ENCODE peak calls at places on chromosome 6, in eight cellular contexts. O, A, K, D, N, T, U and Z are unnamed samples. For H3K36me3, the result is how much of the 10 kb centered on the place peaks cover.

GRCh38 chr6:99241905-99242534 is 107.5 kb downstream of the FAXC start:
- DNase-seq in T (peak), A (no peak), D (no peak), O (peak), N (no peak), U (peak), K (no peak), Z (peak)

GRCh38 chr6:81465859-81466258 is 286.6 kb downstream of the TENT5A start:
- DNase-seq in U (peak), K (no peak), D (no peak), A (no peak), N (no peak), T (peak), O (peak), Z (no peak)

GRCh38 chr6:79453558-79454042 is 83.6 kb downstream of the LCA5 start:
- DNase-seq in T (peak), O (no peak), D (no peak), U (no peak), N (no peak), A (no peak), K (no peak), Z (no peak)

GRCh38 chr6:76861403-76861802 is 601.9 kb downstream of the HTR1B start:
- DNase-seq in A (no peak), O (peak), U (no peak), K (no peak), N (no peak), D (no peak), T (no peak), Z (peak)

GRCh38 chr6:53151676-53152075 is 3.0 kb upstream of the GCM1 start:
- DNase-seq in D (no peak), A (no peak), U (no peak), N (no peak), K (no peak), T (no peak), O (peak), Z (peak)

GRCh38 chr6:11096109-11096508 is 2.5 kb downstream of the SMIM13 start:
- DNase-seq in D (no peak), U (peak), O (peak), A (no peak), N (no peak), T (peak), K (no peak), Z (no peak)

GRCh38 chr6:107667790-107668189 is 156.3 kb downstream of the SCML4 start:
- DNase-seq in D (no peak), K (no peak), U (no peak), A (no peak), N (no peak), O (no peak), T (no peak), Z (peak)

GRCh38 chr6:77339926-77340325 is 123.4 kb downstream of the HTR1B start:
- DNase-seq in K (no peak), D (no peak), O (no peak), A (no peak), N (no peak), T (no peak), U (no peak), Z (no peak)

GRCh38 chr6:82735790-82736189 is 329.9 kb downstream of the UBE3D start:
- DNase-seq in U (no peak), D (no peak), K (no peak), O (no peak), N (no peak), T (no peak), A (no peak), Z (no peak)

GRCh38 chr6:3457710-3458605 is 1.1 kb upstream of the SLC22A23 start:
- DNase-seq in O (peak), T (peak), A (peak), U (no peak), D (peak), N (peak), K (peak), Z (no peak)
- H3K27ac ChIP-seq in O (no peak), T (no peak), A (peak), U (no peak), D (peak), N (no peak), K (no peak), Z (no peak)

DNA sequence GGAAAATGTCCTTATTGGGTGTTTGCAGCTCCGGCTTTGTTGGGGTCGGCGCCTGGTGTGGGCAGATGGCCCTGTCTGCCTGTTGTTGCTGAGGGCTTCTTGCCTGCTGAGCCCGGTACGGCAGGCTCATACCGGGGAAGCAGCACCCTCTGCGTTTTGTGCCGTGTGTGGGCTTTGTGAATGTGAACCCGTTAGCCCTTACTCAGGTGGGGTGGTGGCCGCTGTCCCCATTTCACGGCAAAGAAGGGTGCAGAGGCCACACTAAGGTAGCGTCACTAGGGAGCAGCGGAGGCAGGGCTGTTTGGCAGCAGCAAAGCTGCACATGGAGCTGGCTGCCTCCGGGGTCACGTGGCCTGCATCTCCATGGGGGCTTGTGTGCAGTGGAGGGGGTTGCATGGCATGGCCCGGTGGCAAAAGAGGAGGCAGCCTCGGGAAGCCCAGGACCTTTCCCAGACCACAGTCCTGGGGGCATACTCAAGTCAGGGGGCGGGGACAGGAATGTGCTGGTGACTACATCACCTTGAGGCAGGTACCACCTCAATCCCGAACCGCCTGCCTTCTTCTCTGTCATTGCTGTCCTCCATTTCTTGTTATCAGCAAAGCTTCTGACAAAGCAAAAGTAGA is 47.3 kb upstream of the SRF start:
- DNase-seq in U (no peak), D (no peak), N (no peak), A (no peak), K (no peak), O (no peak), T (no peak), Z (no peak)
- H3K4me3 ChIP-seq in U (no peak), D (no peak), N (no peak), A (peak), K (no peak), O (no peak), T (no peak), Z (no peak)

GRCh38 chr6:101513181-101513580 is 119.7 kb downstream of the GRIK2 start:
- DNase-seq in O (no peak), D (no peak), U (no peak), A (no peak), N (no peak), T (no peak), K (no peak), Z (no peak)
- H3K36me3 ChIP-seq in O (under half), D (under half), U (under half), A (under half), N (under half), T (under half), K (under half), Z (under half)

DNA sequence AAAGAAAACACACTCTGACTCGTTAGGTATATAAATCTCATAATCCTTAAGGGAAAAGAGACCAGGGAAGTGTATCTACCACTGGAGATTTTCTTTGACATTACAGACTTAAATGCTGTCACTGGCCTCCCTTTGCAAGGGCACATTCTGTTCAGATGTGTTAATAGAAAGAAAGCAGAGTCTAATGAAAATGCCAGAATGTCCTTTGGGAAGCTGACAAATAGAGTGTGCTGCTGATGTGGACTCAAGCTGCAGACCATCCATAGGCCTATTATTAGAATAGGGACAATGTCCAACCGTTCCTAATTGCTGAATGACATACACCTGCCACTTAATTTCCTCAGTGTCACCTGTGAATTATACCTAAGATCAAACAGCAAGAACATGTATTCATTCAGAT is 41.2 kb downstream of the SLC35D3 start:
- DNase-seq in T (no peak), A (no peak), D (no peak), K (no peak), N (no peak), U (no peak), O (no peak), Z (peak)
- H3K27ac ChIP-seq in T (no peak), A (no peak), D (no peak), K (no peak), N (no peak), U (no peak), O (no peak), Z (peak)

DNA sequence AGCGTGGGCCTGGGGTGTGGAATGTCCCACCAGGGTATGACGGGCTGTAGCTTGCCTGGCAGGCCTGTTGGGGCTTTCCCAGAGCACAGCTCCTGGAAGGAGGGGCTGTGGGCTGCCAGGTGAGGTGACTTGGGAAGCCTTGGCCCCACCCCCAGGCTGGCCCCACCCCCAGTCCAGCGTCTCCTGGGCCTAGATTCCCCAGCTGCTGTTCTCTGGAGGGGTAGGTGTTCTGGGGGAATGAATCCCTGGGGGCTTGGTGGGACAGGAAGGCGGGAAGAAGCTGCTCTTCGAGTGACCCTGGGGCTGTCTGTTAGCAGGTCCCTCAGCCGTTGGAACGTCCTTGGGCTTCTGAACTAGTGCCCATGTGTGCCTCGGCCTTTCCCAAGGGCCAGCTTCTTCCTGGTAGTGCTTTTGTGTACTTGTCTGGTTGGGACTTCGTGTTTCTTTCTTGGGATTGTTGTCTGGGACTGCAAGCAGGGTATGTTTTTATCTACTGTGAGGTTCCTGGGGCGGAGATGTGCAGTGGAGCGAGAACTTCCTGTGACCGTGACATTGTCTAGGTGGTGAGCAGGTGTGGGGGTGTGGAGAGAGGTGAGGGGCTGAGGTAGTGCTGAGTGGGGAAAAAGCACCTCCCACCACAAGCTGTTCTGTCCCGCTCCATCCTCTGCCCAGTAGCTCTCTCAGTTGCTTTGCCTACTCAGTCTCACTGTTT is 1.4 kb upstream of the DDR1 start:
- DNase-seq in N (peak), D (no peak), U (no peak), K (peak), A (peak), O (peak), T (peak), Z (peak)
- H3K4me3 ChIP-seq in N (peak), D (peak), U (no peak), K (peak), A (peak), O (peak), T (peak), Z (peak)

GRCh38 chr6:85255661-85256060 is 194.2 kb upstream of the NT5E start:
- DNase-seq in D (no peak), O (no peak), A (no peak), U (no peak), N (no peak), K (no peak), T (no peak), Z (no peak)

GRCh38 chr6:85250586-85251216 is 199.2 kb upstream of the NT5E start:
- DNase-seq in O (no peak), N (no peak), K (no peak), U (no peak), A (no peak), T (no peak), D (no peak), Z (no peak)

GRCh38 chr6:85252552-85252951 is 197.3 kb upstream of the NT5E start:
- DNase-seq in K (no peak), O (no peak), A (no peak), N (no peak), T (no peak), U (no peak), D (no peak), Z (no peak)

GRCh38 chr6:85252085-85252484 is 197.8 kb upstream of the NT5E start:
- DNase-seq in N (no peak), U (no peak), D (no peak), T (no peak), K (no peak), A (no peak), O (no peak), Z (no peak)
- H3K36me3 ChIP-seq in N (under half), U (under half), D (under half), T (under half), K (under half), A (under half), O (under half), Z (under half)

DNA sequence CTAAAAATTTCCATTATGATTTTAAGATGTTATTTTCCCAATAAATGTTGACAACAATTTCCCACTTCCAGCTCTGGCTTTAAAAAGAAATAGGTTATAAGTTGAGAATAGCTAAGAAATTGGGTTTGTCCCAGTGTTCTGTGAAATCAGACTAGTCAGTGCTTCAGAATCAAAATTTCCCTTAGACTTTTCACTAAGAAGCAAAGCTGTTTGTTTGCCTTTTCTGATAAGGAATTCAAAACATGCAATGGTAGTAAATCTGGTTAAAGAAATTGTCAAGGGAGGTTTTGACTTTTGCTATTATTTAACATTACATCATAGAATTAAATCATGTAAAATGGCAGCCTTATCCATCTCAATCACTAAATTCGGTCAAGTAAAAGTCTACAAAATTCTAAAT is 36.6 kb downstream of the PLAGL1 start:
- DNase-seq in N (no peak), O (no peak), D (no peak), A (no peak), K (no peak), T (no peak), U (peak), Z (no peak)
- H3K27ac ChIP-seq in N (no peak), O (no peak), D (no peak), A (peak), K (peak), T (no peak), U (no peak), Z (peak)

DNA sequence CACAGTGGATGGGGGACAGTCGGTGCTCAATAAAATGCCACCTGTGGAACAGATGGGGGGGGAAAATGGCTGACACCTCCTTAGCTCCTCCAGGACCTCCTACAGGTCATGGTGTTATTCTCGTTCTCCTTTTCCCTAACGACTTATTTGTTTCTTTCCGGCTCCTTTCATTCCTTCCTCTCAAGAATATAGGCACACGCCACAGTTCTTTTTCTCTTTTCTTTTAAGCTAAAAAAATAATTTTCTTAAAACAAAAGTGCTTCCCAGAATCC is 1.4 kb upstream of the RNASET2 start:
- DNase-seq in T (no peak), N (no peak), U (no peak), A (no peak), D (no peak), K (no peak), O (peak), Z (no peak)
- H3K4me3 ChIP-seq in T (no peak), N (no peak), U (no peak), A (no peak), D (no peak), K (no peak), O (no peak), Z (no peak)

DNA sequence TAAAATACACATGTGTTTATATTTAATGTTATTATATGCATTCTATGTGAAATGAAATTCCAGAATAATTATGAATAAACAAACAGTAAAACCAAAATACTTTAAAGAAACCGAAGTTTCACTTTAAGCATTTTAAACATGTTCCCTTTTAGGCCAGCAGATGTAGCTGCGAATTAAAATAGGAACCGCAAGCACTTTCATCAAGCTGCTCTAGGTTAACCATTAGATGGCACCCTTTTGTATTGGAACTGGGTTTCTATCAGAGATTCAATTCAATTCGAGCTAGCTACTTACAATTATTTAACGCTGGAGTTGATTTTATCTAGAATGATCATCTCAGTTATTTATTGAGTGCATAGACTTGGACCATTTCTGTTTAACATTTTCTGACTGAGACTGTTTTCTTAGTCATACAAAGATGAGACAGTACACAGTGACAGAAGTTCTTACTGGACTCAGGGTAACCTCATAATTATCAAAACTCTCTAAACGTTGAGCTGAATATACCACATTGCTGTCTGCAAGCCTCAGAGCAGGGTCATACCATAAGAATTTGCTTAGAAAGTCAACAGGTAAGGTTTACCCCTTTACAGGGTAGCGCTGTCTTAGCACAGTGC is 8.5 kb downstream of the TMEM242 start:
- DNase-seq in U (peak), D (no peak), A (no peak), N (no peak), O (peak), T (no peak), K (no peak), Z (peak)
- H3K36me3 ChIP-seq in U (under half), D (half or more), A (under half), N (under half), O (under half), T (under half), K (under half), Z (under half)